ENCODE peak calls at places on chromosomes 7 and 10, in seven cellular contexts. L, H, A, C, P, K and O are unnamed samples.

GRCh38 chr7:14092376-14092775 is 102.9 kb upstream of the ETV1 start:
- DNase-seq in P (no peak), L (no peak), C (no peak), A (no peak), H (no peak), K (no peak), O (no peak)

GRCh38 chr7:77525231-77525630 is 11.9 kb upstream of the PTPN12 start:
- DNase-seq in A (no peak), P (no peak), L (no peak), K (no peak), C (no peak), H (no peak), O (no peak)

GRCh38 chr7:81173766-81174281 is 255.0 kb upstream of the SEMA3C start:
- DNase-seq in P (no peak), H (no peak), C (no peak), A (no peak), K (peak; percentile 90), L (no peak), O (no peak)

GRCh38 chr10:66552331-66552730 is 373.5 kb upstream of the LRRTM3 start:
- DNase-seq in K (no peak), A (no peak), H (no peak), L (no peak), P (no peak), C (no peak), O (no peak)

GRCh38 chr10:70558295-70558694 is 44.2 kb downstream of the PRF1 start:
- DNase-seq in A (no peak), L (no peak), P (no peak), C (peak; percentile 56), H (peak; percentile 6), K (no peak), O (no peak)

GRCh38 chr10:97207756-97208346 is 22.1 kb upstream of the SLIT1 start:
- DNase-seq in A (no peak), K (no peak), L (no peak), C (no peak), H (no peak), P (no peak), O (no peak)

GRCh38 chr10:6108631-6109443 is 20.0 kb downstream of the RBM17 start:
- DNase-seq in P (no peak), H (no peak), K (peak; percentile 69), C (no peak), A (no peak), L (no peak), O (no peak)

GRCh38 chr10:113704637-113705343 is 25.1 kb downstream of the CASP7 start:
- DNase-seq in C (no peak), H (no peak), K (peak; percentile 69), A (no peak), L (no peak), P (no peak), O (no peak)

GRCh38 chr10:101724446-101724845 is 29.5 kb upstream of the FBXW4 start:
- DNase-seq in L (no peak), H (no peak), A (no peak), P (no peak), K (no peak), C (no peak), O (no peak)

GRCh38 chr7:45143616-45144015 is 14.0 kb upstream of the RAMP3 start:
- DNase-seq in K (no peak), A (no peak), L (no peak), H (no peak), C (peak; percentile 1), P (no peak), O (no peak)

GRCh38 chr7:98400538-98401427 is at the start of gene BAIAP2L1:
- DNase-seq in K (peak; percentile 62), C (peak; percentile 93), H (peak; percentile 76), L (peak; percentile 52), A (peak; percentile 99), P (peak; percentile 93), O (no peak)

GRCh38 chr10:102117391-102118159 is 2.6 kb downstream of the LDB1 start:
- DNase-seq in C (peak; percentile 88), K (peak; percentile 88), H (peak; percentile 86), P (peak; percentile 86), A (peak; percentile 70), L (peak; percentile 89), O (no peak)

GRCh38 chr10:15088428-15089261 is at the start of gene ACBD7:
- DNase-seq in L (peak; percentile 78), H (peak; percentile 71), A (peak; percentile 86), P (peak; percentile 83), K (peak; percentile 76), C (peak; percentile 93), O (no peak)
- TF ChIP-seq CTCF in L (peak; percentile 34), H (peak; percentile 78), A (peak; percentile 67), P (peak; percentile 68), K (no peak), C (peak; percentile 77), O (peak; percentile 44)

DNA sequence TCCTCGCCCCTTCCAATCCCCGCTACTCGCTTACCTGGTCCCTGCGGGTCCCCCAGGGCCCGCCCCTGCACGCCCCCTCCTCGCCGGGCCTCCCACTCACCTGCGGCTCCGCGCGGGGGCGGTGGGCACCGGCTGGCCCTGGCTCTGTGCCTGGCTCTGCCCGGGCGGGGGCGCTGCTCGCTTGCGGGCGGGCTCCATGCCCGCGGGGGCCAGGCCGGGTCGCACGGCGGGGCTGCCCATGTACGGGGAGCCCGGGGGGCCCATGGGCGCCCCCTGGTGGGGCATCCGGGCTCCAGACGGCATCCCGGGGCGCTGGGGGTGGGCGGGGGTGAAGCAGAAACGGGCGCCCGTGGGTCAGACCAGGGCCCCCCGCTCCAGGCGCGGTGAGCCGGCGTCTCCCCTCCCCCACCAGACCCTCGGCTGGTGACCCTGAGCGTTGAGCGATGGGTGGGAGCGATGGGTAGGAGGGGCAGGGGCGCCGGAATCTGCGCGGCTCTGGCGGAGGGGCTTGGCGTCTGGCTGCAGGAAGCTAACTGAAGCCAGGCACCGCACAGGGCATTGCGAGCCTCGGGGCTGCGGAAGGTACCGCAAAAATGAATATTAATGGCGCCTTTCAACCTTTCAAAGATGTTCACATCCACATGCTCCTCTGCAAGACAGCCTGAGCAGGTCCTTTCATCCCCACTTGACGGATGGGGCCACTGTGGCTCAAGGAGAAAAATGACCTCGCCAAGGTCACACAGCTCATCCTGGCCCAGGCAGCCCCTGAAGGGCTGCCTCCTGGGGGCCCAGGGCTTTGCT is 2.9 kb downstream of the SMARCD3 start:
- DNase-seq in L (peak; percentile 60), H (no peak), A (peak; percentile 56), P (peak; percentile 59), C (peak; percentile 90), K (no peak), O (no peak)
- H3K4me3 ChIP-seq in L (peak overlapping the region; percentile 34), H (peak overlapping the region; percentile 84), A (peak overlapping the region; percentile 50), P (peak overlapping the region; percentile 43), C (peak overlapping the region; percentile 49), K (peak overlapping the region; percentile 22), O (no peak overlapping the region)

GRCh38 chr7:158190756-158191155 is 396.9 kb downstream of the PTPRN2 start:
- DNase-seq in P (no peak), L (no peak), A (no peak), C (peak; percentile 59), H (no peak), K (no peak), O (no peak)

GRCh38 chr7:158187055-158187770 is 400.4 kb downstream of the PTPRN2 start:
- DNase-seq in H (no peak), A (no peak), P (no peak), C (no peak), K (no peak), L (no peak), O (no peak)

GRCh38 chr7:158191671-158192070 is 396.0 kb downstream of the PTPRN2 start:
- DNase-seq in K (no peak), P (no peak), L (no peak), A (no peak), H (no peak), C (peak; percentile 34), O (no peak)

GRCh38 chr7:158186406-158186805 is 401.2 kb downstream of the PTPRN2 start:
- DNase-seq in K (no peak), C (no peak), L (no peak), P (no peak), A (no peak), H (no peak), O (no peak)

GRCh38 chr7:158188676-158189075 is 398.9 kb downstream of the PTPRN2 start:
- DNase-seq in K (no peak), C (peak; percentile 51), H (no peak), P (no peak), A (no peak), L (no peak), O (no peak)
- TF ChIP-seq CTCF in K (no peak), C (no peak), H (no peak), P (no peak), A (no peak), L (no peak), O (no peak)

GRCh38 chr10:74151879-74152722 is 1.1 kb downstream of the ADK start:
- DNase-seq in P (no peak), L (no peak), K (no peak), C (no peak), H (no peak), A (no peak), O (no peak)
- H3K4me3 ChIP-seq in P (peak overlapping the region; percentile 86), L (peak overlapping the region; percentile 93), K (peak overlapping the region; percentile 95), C (peak overlapping the region; percentile 76), H (peak overlapping the region; percentile 80), A (peak overlapping the region; percentile 69), O (peak overlapping the region; percentile 92)

DNA sequence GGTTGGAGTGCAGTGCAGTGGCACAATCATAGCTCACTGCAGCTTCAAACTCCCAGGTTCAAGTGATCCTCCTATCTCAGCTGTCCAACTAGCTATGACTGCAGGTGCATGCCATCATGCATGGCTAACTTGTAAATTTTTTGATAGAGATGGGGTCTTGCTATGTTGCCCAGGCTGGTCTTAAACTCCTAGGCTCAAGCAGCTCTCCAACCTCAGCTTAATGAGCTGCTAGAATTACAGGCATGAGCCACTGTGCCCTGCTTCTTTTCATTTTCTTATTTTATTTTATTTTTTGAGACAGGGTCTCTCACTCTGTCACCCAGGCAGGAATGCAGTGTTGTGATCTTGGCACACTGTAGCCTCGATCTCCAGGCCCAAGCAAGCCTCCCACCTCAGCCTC is 7.6 kb downstream of the PLA2G12B start:
- DNase-seq in C (no peak), H (no peak), K (no peak), P (no peak), L (no peak), A (no peak), O (no peak)
- TF ChIP-seq CTCF in C (no peak), H (no peak), K (no peak), P (no peak), L (no peak), A (no peak), O (no peak)

GRCh38 chr10:61786728-61787127 is 114.8 kb upstream of the ARID5B start:
- DNase-seq in K (peak; percentile 73), L (peak; percentile 20), P (no peak), C (no peak), H (no peak), A (no peak), O (peak; percentile 46)
- H3K4me3 ChIP-seq in K (peak overlapping the region; percentile 3), L (no peak overlapping the region), P (no peak overlapping the region), C (peak overlapping the region; percentile 2), H (no peak overlapping the region), A (no peak overlapping the region), O (no peak overlapping the region)

GRCh38 chr10:35643151-35643975 is 1.3 kb upstream of the FZD8 start:
- DNase-seq in K (peak; percentile 70), L (peak; percentile 70), C (peak; percentile 82), A (peak; percentile 56), H (peak; percentile 81), P (peak; percentile 83), O (no peak)
- TF ChIP-seq CTCF in K (no peak), L (no peak), C (no peak), A (no peak), H (peak; percentile 10), P (no peak), O (no peak)